ENCODE peak calls at places on chromosomes 6 and 20, in eight cellular contexts. J is activated naive CD4-positive, alpha-beta T cell treated with anti-CD3 and anti-CD28 coated beads, Interleukin-2, amount 10 ng/mL, durations not matched to agents 7 days and 5 days; Y is LNCaP clone FGC; M is germinal center; F is lower leg skin; G is effector CD4-positive, alpha-beta T cell; X is Karpas-422; S is RPMI8226. D is an unnamed sample.

GRCh38 chr6:138105880-138106664 is 1.1 kb downstream of the PERP start:
- DNase-seq in Y (no peak), S (no peak), J (no peak), G (no peak), X (no peak), M (no peak), F (no peak), D (no peak)

GRCh38 chr20:32157611-32158010 is 48.1 kb downstream of the TM9SF4 start:
- DNase-seq in J (no peak), X (no peak), G (no peak), Y (no peak), F (no peak), S (no peak), M (no peak), D (no peak)

GRCh38 chr6:11194399-11195274 is 37.8 kb downstream of the NEDD9 start:
- DNase-seq in G (no peak), J (no peak), F (no peak), M (no peak), X (no peak), S (no peak), Y (no peak), D (no peak)

GRCh38 chr6:44593539-44593944 is 206.0 kb downstream of the CDC5L start:
- DNase-seq in G (peak), M (peak), Y (no peak), J (peak), S (peak), F (no peak), X (peak), D (peak)

GRCh38 chr6:11710221-11710836 is 68.3 kb downstream of the ADTRP start:
- DNase-seq in Y (no peak), G (peak), S (no peak), X (no peak), M (no peak), F (no peak), J (peak), D (no peak)

GRCh38 chr6:4320860-4321259 is 185.5 kb upstream of the ECI2 start:
- DNase-seq in X (no peak), M (no peak), J (no peak), F (no peak), Y (peak), S (no peak), G (no peak), D (no peak)

GRCh38 chr6:160974304-160974771 is 17.2 kb upstream of the MAP3K4 start:
- DNase-seq in G (no peak), M (no peak), X (no peak), Y (no peak), J (no peak), S (no peak), F (peak), D (no peak)

GRCh38 chr6:80932364-80932763 is 820.1 kb downstream of the TENT5A start:
- DNase-seq in G (no peak), S (no peak), X (no peak), F (no peak), J (no peak), Y (no peak), M (no peak), D (no peak)

GRCh38 chr6:159513074-159513473 is 180.0 kb downstream of the SOD2 start:
- DNase-seq in J (no peak), G (no peak), F (no peak), S (no peak), M (no peak), X (no peak), Y (no peak), D (no peak)

GRCh38 chr6:21992178-21992967 is 304.5 kb downstream of the PRL start:
- DNase-seq in X (no peak), F (no peak), Y (no peak), G (no peak), S (no peak), M (no peak), J (no peak), D (no peak)

D was measured in OCI-LY7.